ENCODE peak calls at places on chromosomes 1 and 21, in ten cellular contexts. One of them, this sample, is unnamed.
A peak's percentile ranks its signal among the peaks of the same experiment; 100 is the strongest.

GRCh38 chr1:61274979-61275378 is 192.6 kb downstream of the NFIA start:
- DNase-seq in mammary epithelial cell: no peak
- DNase-seq in bronchial epithelial cell: no peak
- DNase-seq in transverse colon: no peak
- DNase-seq in cardiac muscle cell: peak; percentile 25
- DNase-seq in brain microvascular endothelial cell: no peak
- DNase-seq in MM.1S: no peak
- DNase-seq in SK-N-SH: no peak
- DNase-seq in tibial nerve: no peak
- DNase-seq in uterus: no peak
- DNase-seq in this sample: no peak

GRCh38 chr21:35651166-35651565 is 409.2 kb downstream of the SETD4 start:
- DNase-seq in mammary epithelial cell: no peak
- DNase-seq in bronchial epithelial cell: no peak
- DNase-seq in transverse colon: no peak
- DNase-seq in cardiac muscle cell: no peak
- DNase-seq in brain microvascular endothelial cell: no peak
- DNase-seq in MM.1S: no peak
- DNase-seq in SK-N-SH: no peak
- DNase-seq in tibial nerve: no peak
- DNase-seq in uterus: no peak
- DNase-seq in this sample: no peak

GRCh38 chr1:156809711-156810366 is 6.8 kb downstream of the SH2D2A start:
- DNase-seq in mammary epithelial cell: no peak
- DNase-seq in bronchial epithelial cell: no peak
- DNase-seq in transverse colon: no peak
- DNase-seq in cardiac muscle cell: no peak
- DNase-seq in brain microvascular endothelial cell: no peak
- DNase-seq in MM.1S: no peak
- DNase-seq in SK-N-SH: no peak
- DNase-seq in tibial nerve: no peak
- DNase-seq in uterus: no peak
- DNase-seq in this sample: no peak

GRCh38 chr1:12593621-12594066 is 24.4 kb downstream of the DHRS3 start:
- DNase-seq in mammary epithelial cell: peak; percentile 70
- DNase-seq in bronchial epithelial cell: peak; percentile 69
- DNase-seq in transverse colon: peak; percentile 44
- DNase-seq in cardiac muscle cell: peak; percentile 85
- DNase-seq in brain microvascular endothelial cell: peak; percentile 60
- DNase-seq in MM.1S: no peak
- DNase-seq in SK-N-SH: no peak
- DNase-seq in tibial nerve: peak; percentile 58
- DNase-seq in uterus: peak; percentile 76
- DNase-seq in this sample: no peak

GRCh38 chr1:186738896-186739295 is 58.7 kb upstream of the PTGS2 start:
- DNase-seq in mammary epithelial cell: no peak
- DNase-seq in bronchial epithelial cell: peak; percentile 64
- DNase-seq in transverse colon: no peak
- DNase-seq in cardiac muscle cell: no peak
- DNase-seq in brain microvascular endothelial cell: no peak
- DNase-seq in MM.1S: no peak
- DNase-seq in SK-N-SH: no peak
- DNase-seq in tibial nerve: no peak
- DNase-seq in uterus: no peak
- DNase-seq in this sample: no peak

GRCh38 chr1:246503341-246503740 is 3.7 kb downstream of the SMYD3 start:
- DNase-seq in mammary epithelial cell: peak; percentile 71
- DNase-seq in bronchial epithelial cell: peak; percentile 95
- DNase-seq in transverse colon: no peak
- DNase-seq in cardiac muscle cell: no peak
- DNase-seq in brain microvascular endothelial cell: no peak
- DNase-seq in MM.1S: no peak
- DNase-seq in SK-N-SH: no peak
- DNase-seq in tibial nerve: no peak
- DNase-seq in uterus: no peak
- DNase-seq in this sample: no peak

GRCh38 chr1:31795801-31796621 is 19.8 kb downstream of the SPOCD1 start:
- DNase-seq in mammary epithelial cell: no peak
- DNase-seq in bronchial epithelial cell: peak; percentile 29
- DNase-seq in transverse colon: peak; percentile 10
- DNase-seq in cardiac muscle cell: peak; percentile 80
- DNase-seq in brain microvascular endothelial cell: peak; percentile 86
- DNase-seq in MM.1S: no peak
- DNase-seq in SK-N-SH: peak; percentile 61
- DNase-seq in tibial nerve: no peak
- DNase-seq in uterus: no peak
- DNase-seq in this sample: peak; percentile 61

GRCh38 chr21:45455321-45456013 is 50.5 kb downstream of the COL18A1 start:
- DNase-seq in mammary epithelial cell: peak; percentile 49
- DNase-seq in bronchial epithelial cell: peak; percentile 30
- DNase-seq in transverse colon: no peak
- DNase-seq in cardiac muscle cell: peak; percentile 72
- DNase-seq in brain microvascular endothelial cell: no peak
- DNase-seq in MM.1S: no peak
- DNase-seq in SK-N-SH: no peak
- DNase-seq in tibial nerve: no peak
- DNase-seq in uterus: no peak
- DNase-seq in this sample: no peak

GRCh38 chr1:211606914-211607751 is 28.2 kb upstream of the SLC30A1 start:
- DNase-seq in mammary epithelial cell: no peak
- DNase-seq in bronchial epithelial cell: no peak
- DNase-seq in transverse colon: peak; percentile 41
- DNase-seq in cardiac muscle cell: peak; percentile 88
- DNase-seq in brain microvascular endothelial cell: no peak
- DNase-seq in MM.1S: peak; percentile 86
- DNase-seq in SK-N-SH: no peak
- DNase-seq in tibial nerve: no peak
- DNase-seq in uterus: no peak
- DNase-seq in this sample: no peak

GRCh38 chr21:27024971-27025370 is 58.1 kb upstream of the ADAMTS5 start:
- DNase-seq in mammary epithelial cell: no peak
- DNase-seq in bronchial epithelial cell: no peak
- DNase-seq in transverse colon: no peak
- DNase-seq in cardiac muscle cell: no peak
- DNase-seq in brain microvascular endothelial cell: no peak
- DNase-seq in MM.1S: no peak
- DNase-seq in SK-N-SH: no peak
- DNase-seq in tibial nerve: no peak
- DNase-seq in uterus: no peak
- DNase-seq in this sample: no peak

GRCh38 chr1:23394176-23394575 is 24.5 kb upstream of the ZNF436 start:
- DNase-seq in mammary epithelial cell: no peak
- DNase-seq in bronchial epithelial cell: peak; percentile 44
- DNase-seq in transverse colon: no peak
- DNase-seq in cardiac muscle cell: peak; percentile 98
- DNase-seq in brain microvascular endothelial cell: peak; percentile 76
- DNase-seq in MM.1S: no peak
- DNase-seq in SK-N-SH: no peak
- DNase-seq in tibial nerve: no peak
- DNase-seq in uterus: peak; percentile 70
- DNase-seq in this sample: peak; percentile 34

GRCh38 chr1:21149430-21149861 is 27.3 kb downstream of the EIF4G3 start:
- DNase-seq in mammary epithelial cell: peak; percentile 76
- DNase-seq in bronchial epithelial cell: peak; percentile 47
- DNase-seq in transverse colon: peak; percentile 40
- DNase-seq in cardiac muscle cell: peak; percentile 67
- DNase-seq in brain microvascular endothelial cell: peak; percentile 77
- DNase-seq in MM.1S: no peak
- DNase-seq in SK-N-SH: peak; percentile 34
- DNase-seq in tibial nerve: no peak
- DNase-seq in uterus: no peak
- DNase-seq in this sample: no peak

GRCh38 chr1:39776886-39777683 is 5.9 kb upstream of the OXCT2 start:
- DNase-seq in mammary epithelial cell: no peak
- DNase-seq in bronchial epithelial cell: peak; percentile 10
- DNase-seq in transverse colon: no peak
- DNase-seq in cardiac muscle cell: no peak
- DNase-seq in brain microvascular endothelial cell: no peak
- DNase-seq in MM.1S: peak; percentile 4
- DNase-seq in SK-N-SH: peak; percentile 59
- DNase-seq in tibial nerve: no peak
- DNase-seq in uterus: no peak
- DNase-seq in this sample: no peak

GRCh38 chr1:201904579-201904978 is 15.9 kb downstream of the SHISA4 start:
- DNase-seq in mammary epithelial cell: peak; percentile 80
- DNase-seq in bronchial epithelial cell: peak; percentile 89
- DNase-seq in transverse colon: peak; percentile 41
- DNase-seq in cardiac muscle cell: peak; percentile 95
- DNase-seq in brain microvascular endothelial cell: peak; percentile 86
- DNase-seq in MM.1S: no peak
- DNase-seq in SK-N-SH: no peak
- DNase-seq in tibial nerve: peak; percentile 47
- DNase-seq in uterus: peak; percentile 93
- DNase-seq in this sample: peak; percentile 84

GRCh38 chr1:21020151-21020550 is 156.5 kb downstream of the EIF4G3 start:
- DNase-seq in mammary epithelial cell: no peak
- DNase-seq in bronchial epithelial cell: no peak
- DNase-seq in transverse colon: no peak
- DNase-seq in cardiac muscle cell: no peak
- DNase-seq in brain microvascular endothelial cell: peak; percentile 20
- DNase-seq in MM.1S: no peak
- DNase-seq in SK-N-SH: no peak
- DNase-seq in tibial nerve: no peak
- DNase-seq in uterus: no peak
- DNase-seq in this sample: no peak

GRCh38 chr1:167016090-167016750 is 27.1 kb downstream of the MAEL start:
- DNase-seq in mammary epithelial cell: no peak
- DNase-seq in bronchial epithelial cell: no peak
- DNase-seq in transverse colon: no peak
- DNase-seq in cardiac muscle cell: no peak
- DNase-seq in brain microvascular endothelial cell: no peak
- DNase-seq in MM.1S: no peak
- DNase-seq in SK-N-SH: no peak
- DNase-seq in tibial nerve: no peak
- DNase-seq in uterus: no peak
- DNase-seq in this sample: no peak

GRCh38 chr1:184296466-184297243 is 90.2 kb upstream of the C1orf21 start:
- DNase-seq in mammary epithelial cell: no peak
- DNase-seq in bronchial epithelial cell: peak; percentile 11
- DNase-seq in transverse colon: peak; percentile 73
- DNase-seq in cardiac muscle cell: peak; percentile 99
- DNase-seq in brain microvascular endothelial cell: peak; percentile 99
- DNase-seq in MM.1S: no peak
- DNase-seq in SK-N-SH: no peak
- DNase-seq in tibial nerve: peak; percentile 93
- DNase-seq in uterus: peak; percentile 91
- DNase-seq in this sample: peak; percentile 88

GRCh38 chr1:179137623-179138235 is 55.9 kb downstream of the TOR3A start:
- DNase-seq in mammary epithelial cell: no peak
- DNase-seq in bronchial epithelial cell: no peak
- DNase-seq in transverse colon: no peak
- DNase-seq in cardiac muscle cell: peak; percentile 64
- DNase-seq in brain microvascular endothelial cell: no peak
- DNase-seq in MM.1S: no peak
- DNase-seq in SK-N-SH: no peak
- DNase-seq in tibial nerve: no peak
- DNase-seq in uterus: no peak
- DNase-seq in this sample: no peak

GRCh38 chr1:1215266-1215676 is 1.3 kb upstream of the TNFRSF4 start:
- DNase-seq in mammary epithelial cell: no peak
- DNase-seq in bronchial epithelial cell: no peak
- DNase-seq in transverse colon: no peak
- DNase-seq in cardiac muscle cell: no peak
- DNase-seq in brain microvascular endothelial cell: no peak
- DNase-seq in MM.1S: no peak
- DNase-seq in SK-N-SH: no peak
- DNase-seq in tibial nerve: no peak
- DNase-seq in uterus: no peak
- DNase-seq in this sample: no peak
- TF ChIP-seq CTCF in mammary epithelial cell: no peak
- TF ChIP-seq CTCF in bronchial epithelial cell: no peak
- TF ChIP-seq CTCF in transverse colon: no peak
- TF ChIP-seq CTCF in cardiac muscle cell: no peak
- TF ChIP-seq CTCF in brain microvascular endothelial cell: no peak
- TF ChIP-seq CTCF in MM.1S: no peak
- TF ChIP-seq CTCF in SK-N-SH: no peak
- TF ChIP-seq CTCF in tibial nerve: no peak
- TF ChIP-seq CTCF in uterus: no peak
- TF ChIP-seq CTCF in this sample: no peak

DNA sequence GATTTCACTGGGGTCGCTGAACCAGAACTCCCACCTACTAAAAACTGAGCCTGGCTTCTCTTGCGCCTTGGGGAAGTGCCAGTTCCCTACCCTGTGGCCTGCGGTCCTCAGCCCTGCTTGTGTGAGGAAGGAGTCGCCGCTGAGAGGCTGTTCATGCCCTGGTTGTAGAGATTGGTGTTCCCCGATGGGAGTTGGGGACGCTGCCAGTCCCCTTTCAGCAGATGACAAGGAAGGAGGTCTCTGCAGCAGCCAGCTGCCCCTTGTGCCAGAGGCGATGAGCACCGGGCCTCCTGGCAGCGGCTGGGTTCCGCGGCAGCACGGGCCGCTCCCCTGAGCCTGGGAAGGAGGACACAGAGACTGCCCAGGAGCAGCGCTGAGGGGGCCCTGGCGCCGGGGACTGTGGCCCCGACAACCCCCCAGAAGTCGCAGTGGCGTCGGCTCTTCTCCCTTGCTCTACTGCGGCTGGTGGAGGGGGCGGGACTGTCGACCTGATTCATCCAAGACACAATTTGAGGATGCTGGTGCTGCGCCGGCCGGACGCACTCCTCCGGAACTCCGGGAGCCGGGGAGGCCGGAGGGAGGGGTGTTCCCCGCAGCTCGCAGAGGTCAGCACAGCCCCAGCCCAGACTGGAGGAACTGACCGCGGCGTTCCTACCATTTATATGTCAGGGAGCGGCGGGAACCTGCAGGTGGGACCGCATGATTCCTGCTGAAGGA is 12.0 kb upstream of the ADORA3 start:
- DNase-seq in mammary epithelial cell: peak; percentile 13
- DNase-seq in bronchial epithelial cell: peak; percentile 31
- DNase-seq in transverse colon: peak; percentile 27
- DNase-seq in cardiac muscle cell: peak; percentile 65
- DNase-seq in brain microvascular endothelial cell: peak; percentile 27
- DNase-seq in MM.1S: no peak
- DNase-seq in SK-N-SH: peak; percentile 39
- DNase-seq in tibial nerve: no peak
- DNase-seq in uterus: peak; percentile 76
- DNase-seq in this sample: no peak
- H3K4me3 ChIP-seq in mammary epithelial cell: peak overlapping the region; percentile 19
- H3K4me3 ChIP-seq in bronchial epithelial cell: peak overlapping the region; percentile 7
- H3K4me3 ChIP-seq in transverse colon: peak overlapping the region; percentile 4
- H3K4me3 ChIP-seq in cardiac muscle cell: no peak overlapping the region
- H3K4me3 ChIP-seq in brain microvascular endothelial cell: peak overlapping the region; percentile 48
- H3K4me3 ChIP-seq in MM.1S: no peak overlapping the region
- H3K4me3 ChIP-seq in SK-N-SH: no peak overlapping the region
- H3K4me3 ChIP-seq in tibial nerve: peak overlapping the region; percentile 41
- H3K4me3 ChIP-seq in uterus: peak overlapping the region; percentile 17
- H3K4me3 ChIP-seq in this sample: peak overlapping the region; percentile 40

GRCh38 chr1:53402891-53403655 is 56.1 kb upstream of the DMRTB1 start:
- DNase-seq in mammary epithelial cell: no peak
- DNase-seq in bronchial epithelial cell: no peak
- DNase-seq in transverse colon: no peak
- DNase-seq in cardiac muscle cell: no peak
- DNase-seq in brain microvascular endothelial cell: no peak
- DNase-seq in MM.1S: no peak
- DNase-seq in SK-N-SH: no peak
- DNase-seq in tibial nerve: no peak
- DNase-seq in uterus: no peak
- DNase-seq in this sample: no peak
- TF ChIP-seq CTCF in mammary epithelial cell: no peak
- TF ChIP-seq CTCF in bronchial epithelial cell: no peak
- TF ChIP-seq CTCF in transverse colon: no peak
- TF ChIP-seq CTCF in cardiac muscle cell: no peak
- TF ChIP-seq CTCF in brain microvascular endothelial cell: no peak
- TF ChIP-seq CTCF in MM.1S: no peak
- TF ChIP-seq CTCF in SK-N-SH: no peak
- TF ChIP-seq CTCF in tibial nerve: no peak
- TF ChIP-seq CTCF in uterus: no peak
- TF ChIP-seq CTCF in this sample: no peak

GRCh38 chr1:87958201-87958600 is 629.5 kb downstream of the LMO4 start:
- DNase-seq in mammary epithelial cell: no peak
- DNase-seq in bronchial epithelial cell: no peak
- DNase-seq in transverse colon: no peak
- DNase-seq in cardiac muscle cell: no peak
- DNase-seq in brain microvascular endothelial cell: no peak
- DNase-seq in MM.1S: no peak
- DNase-seq in SK-N-SH: no peak
- DNase-seq in tibial nerve: no peak
- DNase-seq in uterus: no peak
- DNase-seq in this sample: no peak
- H3K4me3 ChIP-seq in mammary epithelial cell: no peak overlapping the region
- H3K4me3 ChIP-seq in bronchial epithelial cell: no peak overlapping the region
- H3K4me3 ChIP-seq in transverse colon: no peak overlapping the region
- H3K4me3 ChIP-seq in cardiac muscle cell: no peak overlapping the region
- H3K4me3 ChIP-seq in brain microvascular endothelial cell: no peak overlapping the region
- H3K4me3 ChIP-seq in MM.1S: no peak overlapping the region
- H3K4me3 ChIP-seq in SK-N-SH: no peak overlapping the region
- H3K4me3 ChIP-seq in tibial nerve: no peak overlapping the region
- H3K4me3 ChIP-seq in uterus: no peak overlapping the region
- H3K4me3 ChIP-seq in this sample: no peak overlapping the region

This sample was measured in AG04449.